ENCODE peak calls at places on chromosomes 3 and 15, in ten cellular contexts. T, M, B, Q, F, D, Z, A, E and U are unnamed samples. For H3K9me3, the result is how much of the 10 kb centered on the place peaks cover.

GRCh38 chr3:185920168-185920567 is 17.6 kb downstream of the TRA2B start:
- DNase-seq in T (no peak), M (no peak), B (no peak), Q (no peak), F (no peak), D (no peak), Z (no peak), A (no peak), E (no peak), U (no peak)

GRCh38 chr3:46078712-46079400 is 51.6 kb upstream of the XCR1 start:
- DNase-seq in T (peak), M (peak), B (peak), Q (peak), F (peak), D (peak), Z (peak), A (peak), E (peak), U (peak)

GRCh38 chr3:184525337-184526157 is 36.0 kb upstream of the EPHB3 start:
- DNase-seq in T (peak), M (no peak), B (no peak), Q (no peak), F (no peak), D (no peak), Z (no peak), A (no peak), E (no peak), U (no peak)

GRCh38 chr3:195040094-195040493 is 230.9 kb downstream of the XXYLT1 start:
- DNase-seq in T (no peak), M (no peak), B (no peak), Q (no peak), F (no peak), D (no peak), Z (no peak), A (no peak), E (no peak), U (no peak)

GRCh38 chr3:100260081-100260684 is 609 bp upstream of the TBC1D23 start:
- DNase-seq in T (peak), M (no peak), B (peak), Q (no peak), F (peak), D (peak), Z (peak), A (no peak), E (peak), U (no peak)

GRCh38 chr15:48355377-48355776 is 24.1 kb downstream of the DUT start:
- DNase-seq in T (peak), M (no peak), B (no peak), Q (no peak), F (no peak), D (peak), Z (no peak), A (no peak), E (peak), U (no peak)

GRCh38 chr15:53558384-53558783 is 201.1 kb downstream of the WDR72 start:
- DNase-seq in T (no peak), M (no peak), B (no peak), Q (no peak), F (no peak), D (no peak), Z (no peak), A (no peak), E (no peak), U (no peak)

GRCh38 chr3:192928720-192929119 is 11.1 kb upstream of the MB21D2 start:
- DNase-seq in T (no peak), M (no peak), B (no peak), Q (peak), F (no peak), D (no peak), Z (no peak), A (no peak), E (no peak), U (no peak)

GRCh38 chr15:92805080-92805708 is 94.9 kb upstream of the CHD2 start:
- DNase-seq in T (peak), M (no peak), B (no peak), Q (peak), F (no peak), D (no peak), Z (no peak), A (no peak), E (no peak), U (no peak)

GRCh38 chr3:51703026-51703775 is 3.7 kb upstream of the GRM2 start:
- DNase-seq in T (no peak), M (no peak), B (no peak), Q (no peak), F (peak), D (no peak), Z (no peak), A (no peak), E (no peak), U (no peak)

GRCh38 chr3:158680861-158681260 is 8.4 kb upstream of the LXN start:
- DNase-seq in T (no peak), M (no peak), B (no peak), Q (no peak), F (no peak), D (no peak), Z (no peak), A (no peak), E (no peak), U (no peak)

GRCh38 chr3:117756580-117756979 is 1047.0 kb downstream of the TUSC7 start:
- DNase-seq in T (no peak), M (no peak), B (no peak), Q (no peak), F (no peak), D (peak), Z (no peak), A (no peak), E (no peak), U (no peak)

GRCh38 chr3:61583890-61584289 is 22.5 kb downstream of the PTPRG start:
- DNase-seq in T (no peak), M (no peak), B (no peak), Q (no peak), F (no peak), D (no peak), Z (no peak), A (no peak), E (no peak), U (no peak)

GRCh38 chr3:23590424-23590823 is 215.3 kb upstream of the UBE2E1 start:
- DNase-seq in T (no peak), M (no peak), B (no peak), Q (no peak), F (no peak), D (no peak), Z (no peak), A (no peak), E (no peak), U (no peak)

GRCh38 chr3:23588547-23588946 is 217.2 kb upstream of the UBE2E1 start:
- DNase-seq in T (no peak), M (no peak), B (no peak), Q (no peak), F (no peak), D (no peak), Z (no peak), A (no peak), E (no peak), U (no peak)

GRCh38 chr3:23590874-23591273 is 214.9 kb upstream of the UBE2E1 start:
- DNase-seq in T (no peak), M (no peak), B (no peak), Q (no peak), F (no peak), D (no peak), Z (no peak), A (peak), E (no peak), U (no peak)

GRCh38 chr3:23591374-23591773 is 214.4 kb upstream of the UBE2E1 start:
- DNase-seq in T (no peak), M (no peak), B (no peak), Q (no peak), F (no peak), D (no peak), Z (no peak), A (no peak), E (no peak), U (no peak)

GRCh38 chr3:23589586-23589985 is 216.2 kb upstream of the UBE2E1 start:
- DNase-seq in T (no peak), M (no peak), B (no peak), Q (no peak), F (no peak), D (no peak), Z (no peak), A (no peak), E (no peak), U (no peak)
- H3K4me3 ChIP-seq in T (no peak), M (no peak), B (no peak), Q (no peak), F (no peak), D (no peak), Z (no peak), A (no peak), E (no peak), U (no peak)

GRCh38 chr15:25052191-25052999 is 97.6 kb downstream of the SNRPN start:
- DNase-seq in T (no peak), M (no peak), B (no peak), Q (no peak), F (peak), D (no peak), Z (peak), A (no peak), E (no peak), U (no peak)
- H3K9me3 ChIP-seq in T (under half), M (half or more), B (half or more), Q (half or more), F (half or more), D (half or more), Z (half or more), A (under half), E (under half), U (half or more)

GRCh38 chr3:188396251-188396650 is 242.3 kb downstream of the LPP start:
- DNase-seq in T (no peak), M (no peak), B (no peak), Q (no peak), F (no peak), D (no peak), Z (no peak), A (no peak), E (no peak), U (no peak)

GRCh38 chr3:188397766-188398705 is 244.1 kb downstream of the LPP start:
- DNase-seq in T (no peak), M (no peak), B (no peak), Q (no peak), F (no peak), D (no peak), Z (no peak), A (no peak), E (no peak), U (no peak)

GRCh38 chr3:188400494-188401243 is 246.7 kb downstream of the LPP start:
- DNase-seq in T (no peak), M (no peak), B (no peak), Q (no peak), F (no peak), D (no peak), Z (no peak), A (peak), E (no peak), U (no peak)

GRCh38 chr3:188394588-188394987 is 240.6 kb downstream of the LPP start:
- DNase-seq in T (no peak), M (no peak), B (no peak), Q (no peak), F (no peak), D (no peak), Z (no peak), A (no peak), E (no peak), U (no peak)

DNA sequence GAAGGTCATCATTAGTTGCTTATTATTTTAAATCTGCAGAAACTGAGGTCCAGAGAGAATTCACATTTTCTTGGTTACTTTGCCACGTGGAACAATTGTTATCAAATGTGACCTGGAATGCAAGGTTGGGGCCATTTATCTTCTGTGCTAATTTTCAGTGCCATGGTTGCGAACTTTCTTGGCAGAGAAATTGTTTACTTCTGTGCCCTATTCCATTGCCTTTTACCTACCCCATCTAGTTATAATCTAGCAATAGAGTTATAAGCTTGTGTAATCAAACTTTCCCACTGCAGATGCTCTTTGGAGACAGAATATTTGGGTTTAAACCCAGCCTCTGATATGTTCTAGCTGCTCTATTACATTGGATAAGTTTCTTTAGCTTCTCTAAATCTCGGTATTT is 242.9 kb downstream of the LPP start:
- DNase-seq in T (no peak), M (no peak), B (no peak), Q (no peak), F (no peak), D (no peak), Z (peak), A (no peak), E (no peak), U (no peak)
- H3K4me3 ChIP-seq in T (no peak), M (no peak), B (no peak), Q (no peak), F (no peak), D (no peak), Z (no peak), A (no peak), E (no peak), U (peak)

GRCh38 chr15:69926011-69926410 is 171.7 kb downstream of the TLE3 start:
- DNase-seq in T (no peak), M (peak), B (no peak), Q (peak), F (no peak), D (no peak), Z (no peak), A (no peak), E (peak), U (no peak)

GRCh38 chr15:69929905-69930630 is 167.6 kb downstream of the TLE3 start:
- DNase-seq in T (no peak), M (no peak), B (no peak), Q (no peak), F (no peak), D (no peak), Z (no peak), A (no peak), E (no peak), U (no peak)

GRCh38 chr15:69924531-69924930 is 173.2 kb downstream of the TLE3 start:
- DNase-seq in T (no peak), M (no peak), B (no peak), Q (no peak), F (no peak), D (no peak), Z (no peak), A (no peak), E (no peak), U (no peak)

GRCh38 chr15:69930754-69931153 is 167.0 kb downstream of the TLE3 start:
- DNase-seq in T (no peak), M (no peak), B (no peak), Q (no peak), F (no peak), D (no peak), Z (no peak), A (no peak), E (no peak), U (no peak)

DNA sequence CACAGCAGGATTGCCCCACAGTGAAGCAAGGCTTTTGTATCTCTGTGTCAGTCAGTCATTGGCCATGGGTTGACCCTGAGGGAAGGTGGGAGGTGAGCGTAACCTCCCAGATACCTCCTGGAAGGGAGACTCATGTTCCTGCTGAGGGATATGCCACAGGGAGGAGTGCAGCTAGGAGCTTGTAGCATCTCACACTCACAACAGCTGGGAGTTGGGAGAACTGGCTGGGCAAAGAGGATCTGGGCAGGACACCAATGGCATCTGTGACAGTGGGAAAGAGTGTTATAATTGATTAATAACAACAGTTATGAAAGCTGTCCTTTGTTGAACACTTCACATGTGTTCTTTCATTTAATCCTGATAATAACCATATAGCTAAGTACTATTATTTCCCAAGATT is 171.0 kb downstream of the TLE3 start:
- DNase-seq in T (no peak), M (no peak), B (no peak), Q (no peak), F (no peak), D (no peak), Z (no peak), A (no peak), E (no peak), U (no peak)
- H3K9me3 ChIP-seq in T (under half), M (under half), B (under half), Q (under half), F (under half), D (under half), Z (under half), A (under half), E (under half), U (under half)

GRCh38 chr15:97903560-97904195 is 56.8 kb upstream of the ARRDC4 start:
- DNase-seq in T (peak), M (no peak), B (no peak), Q (no peak), F (no peak), D (no peak), Z (no peak), A (no peak), E (no peak), U (no peak)
- H3K4me3 ChIP-seq in T (no peak), M (no peak), B (no peak), Q (no peak), F (no peak), D (no peak), Z (no peak), A (no peak), E (no peak), U (no peak)

DNA sequence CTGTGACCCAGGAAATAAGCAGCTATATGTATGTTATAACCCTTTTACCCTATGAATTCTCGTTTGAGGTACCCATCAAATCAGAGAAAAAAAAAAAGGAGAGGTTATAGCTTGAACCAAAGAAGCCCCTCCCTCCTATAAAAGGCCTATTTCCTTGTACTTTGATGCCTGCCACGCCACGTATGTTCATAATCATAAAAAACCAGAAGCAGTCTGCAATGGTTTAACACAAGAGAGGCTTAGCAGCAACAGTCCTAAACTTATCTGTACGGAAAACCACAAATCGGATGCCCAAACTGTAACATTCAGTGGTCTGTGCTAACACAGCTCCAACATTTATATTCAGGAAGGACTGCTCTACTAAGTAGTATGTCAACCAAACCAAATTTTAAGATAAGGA is 21.2 kb downstream of the CCR8 start:
- DNase-seq in T (no peak), M (no peak), B (peak), Q (no peak), F (no peak), D (no peak), Z (no peak), A (no peak), E (no peak), U (no peak)
- H3K9me3 ChIP-seq in T (under half), M (under half), B (under half), Q (under half), F (under half), D (under half), Z (under half), A (under half), E (under half), U (under half)

GRCh38 chr15:76802411-76802810 is 102.7 kb downstream of the SCAPER start:
- DNase-seq in T (no peak), M (no peak), B (no peak), Q (no peak), F (no peak), D (no peak), Z (no peak), A (no peak), E (no peak), U (no peak)
- H3K4me3 ChIP-seq in T (no peak), M (no peak), B (no peak), Q (no peak), F (no peak), D (no peak), Z (no peak), A (no peak), E (no peak), U (no peak)

GRCh38 chr15:62069551-62069950 is 2.8 kb downstream of the C2CD4A start:
- DNase-seq in T (no peak), M (no peak), B (no peak), Q (no peak), F (no peak), D (no peak), Z (no peak), A (no peak), E (no peak), U (no peak)

GRCh38 chr15:62068071-62068786 is 1.5 kb downstream of the C2CD4A start:
- DNase-seq in T (peak), M (peak), B (peak), Q (peak), F (peak), D (no peak), Z (peak), A (no peak), E (peak), U (peak)

GRCh38 chr15:62068787-62069170 is 2.0 kb downstream of the C2CD4A start:
- DNase-seq in T (peak), M (no peak), B (no peak), Q (no peak), F (no peak), D (no peak), Z (no peak), A (no peak), E (peak), U (no peak)

GRCh38 chr15:62075595-62076279 is 9.0 kb downstream of the C2CD4A start:
- DNase-seq in T (peak), M (no peak), B (peak), Q (peak), F (no peak), D (peak), Z (no peak), A (no peak), E (peak), U (no peak)

GRCh38 chr15:62071711-62072308 is 5.0 kb downstream of the C2CD4A start:
- DNase-seq in T (peak), M (peak), B (no peak), Q (peak), F (no peak), D (peak), Z (no peak), A (no peak), E (peak), U (peak)
- H3K9me3 ChIP-seq in T (under half), M (under half), B (under half), Q (under half), F (under half), D (under half), Z (under half), A (under half), E (under half), U (under half)